ENCODE peak calls at places on chromosomes 1 and 21, in ten cellular contexts. D is suprapubic skin, W is adrenal gland, M is body of pancreas, P is IMR-90, T is uterus, X is breast epithelium, F is esophagus muscularis mucosa, Z is heart left ventricle, V is K562. U is an unnamed sample. For H3K4me1 and H3K36me3, the result is how much of the 10 kb centered on the place peaks cover.

GRCh38 chr1:24929876-24930702 is at the start of gene RUNX3:
- DNase-seq in D (no peak), W (peak), M (peak), P (no peak), T (no peak), X (peak), F (no peak), Z (peak), V (peak), U (peak)

GRCh38 chr1:11796036-11796828 is 9.5 kb downstream of the MTHFR start:
- DNase-seq in D (no peak), W (no peak), M (no peak), P (peak), T (no peak), X (no peak), F (no peak), Z (peak), V (peak), U (no peak)

GRCh38 chr1:226958300-226958699 is 18.2 kb downstream of the COQ8A start:
- DNase-seq in D (peak), W (no peak), M (no peak), P (no peak), T (no peak), X (no peak), F (no peak), Z (no peak), V (no peak), U (peak)

GRCh38 chr1:212791261-212791675 is 309 bp downstream of the NSL1 start:
- DNase-seq in D (no peak), W (no peak), M (no peak), P (peak), T (no peak), X (no peak), F (peak), Z (no peak), V (peak), U (no peak)

GRCh38 chr21:41707231-41707988 is 59.4 kb downstream of the RIPK4 start:
- DNase-seq in D (no peak), W (no peak), M (no peak), P (no peak), T (no peak), X (peak), F (no peak), Z (no peak), V (no peak), U (no peak)

GRCh38 chr21:29939859-29940245 is at the start of gene GRIK1:
- DNase-seq in D (no peak), W (peak), M (peak), P (no peak), T (no peak), X (no peak), F (no peak), Z (no peak), V (peak), U (no peak)

GRCh38 chr1:2415337-2415736 is 3.0 kb upstream of the PEX10 start:
- DNase-seq in D (no peak), W (no peak), M (no peak), P (no peak), T (no peak), X (no peak), F (no peak), Z (peak), V (no peak), U (no peak)

GRCh38 chr1:160144921-160145320 is 6.5 kb upstream of the ATP1A4 start:
- DNase-seq in D (no peak), W (no peak), M (no peak), P (peak), T (no peak), X (no peak), F (no peak), Z (no peak), V (no peak), U (no peak)

GRCh38 chr21:45636921-45637646 is 6.4 kb upstream of the PCBP3 start:
- DNase-seq in D (no peak), W (no peak), M (no peak), P (no peak), T (no peak), X (no peak), F (no peak), Z (no peak), V (no peak), U (peak)

GRCh38 chr1:90864681-90865080 is 147.6 kb upstream of the BARHL2 start:
- DNase-seq in D (no peak), W (no peak), M (no peak), P (no peak), T (no peak), X (no peak), F (no peak), Z (no peak), V (no peak), U (no peak)

GRCh38 chr21:33112151-33112550 is 42.2 kb downstream of the OLIG1 start:
- DNase-seq in D (no peak), W (no peak), M (no peak), P (no peak), T (no peak), X (no peak), F (no peak), Z (no peak), V (no peak), U (no peak)

GRCh38 chr1:10033359-10033845 is 644 bp downstream of the UBE4B start:
- DNase-seq in D (no peak), W (peak), M (peak), P (peak), T (no peak), X (no peak), F (peak), Z (no peak), V (no peak), U (peak)

GRCh38 chr1:58755468-58755872 is 28.4 kb downstream of the JUN start:
- DNase-seq in D (no peak), W (peak), M (peak), P (peak), T (peak), X (peak), F (no peak), Z (peak), V (peak), U (peak)

GRCh38 chr1:9960705-9961562 is 17.7 kb downstream of the NMNAT1 start:
- DNase-seq in D (no peak), W (no peak), M (no peak), P (no peak), T (no peak), X (no peak), F (no peak), Z (no peak), V (no peak), U (no peak)

GRCh38 chr21:46024983-46025860 is 43.7 kb downstream of the COL6A1 start:
- DNase-seq in D (no peak), W (no peak), M (no peak), P (peak), T (no peak), X (no peak), F (no peak), Z (no peak), V (no peak), U (no peak)

GRCh38 chr1:76048194-76048593 is 26.4 kb upstream of the ST6GALNAC3 start:
- DNase-seq in D (no peak), W (no peak), M (no peak), P (no peak), T (no peak), X (no peak), F (no peak), Z (no peak), V (no peak), U (no peak)

GRCh38 chr1:212640223-212640885 is 31.8 kb downstream of the ATF3 start:
- DNase-seq in D (peak), W (no peak), M (no peak), P (no peak), T (no peak), X (no peak), F (no peak), Z (no peak), V (no peak), U (no peak)

GRCh38 chr1:53498555-53499142 is 39.5 kb downstream of the DMRTB1 start:
- DNase-seq in D (no peak), W (no peak), M (no peak), P (peak), T (no peak), X (no peak), F (no peak), Z (no peak), V (no peak), U (no peak)

GRCh38 chr1:14519976-14520375 is 78.5 kb upstream of the KAZN start:
- DNase-seq in D (no peak), W (no peak), M (no peak), P (peak), T (no peak), X (no peak), F (no peak), Z (no peak), V (no peak), U (no peak)

GRCh38 chr1:12407050-12407961 is 177.5 kb downstream of the VPS13D start:
- DNase-seq in D (no peak), W (no peak), M (peak), P (peak), T (peak), X (peak), F (no peak), Z (no peak), V (peak), U (no peak)

GRCh38 chr1:11940260-11940921 is 5.9 kb downstream of the PLOD1 start:
- DNase-seq in D (no peak), W (no peak), M (peak), P (peak), T (no peak), X (peak), F (no peak), Z (no peak), V (no peak), U (peak)

GRCh38 chr1:213972141-213972540 is 15.6 kb upstream of the PROX1 start:
- DNase-seq in D (no peak), W (no peak), M (no peak), P (no peak), T (no peak), X (no peak), F (no peak), Z (no peak), V (no peak), U (no peak)

GRCh38 chr1:228154685-228155571 is 5.2 kb downstream of the GJC2 start:
- DNase-seq in D (no peak), W (peak), M (no peak), P (no peak), T (no peak), X (no peak), F (no peak), Z (peak), V (no peak), U (peak)

GRCh38 chr1:54742262-54742661 is 22.1 kb downstream of the PARS2 start:
- DNase-seq in D (no peak), W (no peak), M (no peak), P (peak), T (no peak), X (no peak), F (no peak), Z (no peak), V (no peak), U (no peak)

GRCh38 chr1:233710507-233710906 is 96.6 kb downstream of the KCNK1 start:
- DNase-seq in D (no peak), W (no peak), M (no peak), P (no peak), T (no peak), X (no peak), F (peak), Z (no peak), V (no peak), U (no peak)

GRCh38 chr21:15037894-15038293 is 26.9 kb downstream of the NRIP1 start:
- DNase-seq in D (no peak), W (no peak), M (no peak), P (no peak), T (no peak), X (no peak), F (no peak), Z (no peak), V (no peak), U (no peak)

GRCh38 chr21:31254131-31254530 is 89.9 kb downstream of the TIAM1 start:
- DNase-seq in D (no peak), W (no peak), M (no peak), P (no peak), T (no peak), X (no peak), F (no peak), Z (no peak), V (no peak), U (no peak)

GRCh38 chr1:94100785-94101612 is 19.9 kb downstream of the ABCA4 start:
- DNase-seq in D (no peak), W (no peak), M (no peak), P (no peak), T (peak), X (no peak), F (no peak), Z (no peak), V (no peak), U (no peak)

GRCh38 chr21:42336065-42336464 is 14.7 kb downstream of the TFF2 start:
- DNase-seq in D (no peak), W (no peak), M (no peak), P (peak), T (no peak), X (no peak), F (no peak), Z (no peak), V (no peak), U (no peak)

GRCh38 chr1:184222561-184223157 is 164.2 kb upstream of the C1orf21 start:
- DNase-seq in D (no peak), W (peak), M (peak), P (peak), T (peak), X (no peak), F (no peak), Z (no peak), V (peak), U (peak)

GRCh38 chr1:235646463-235646862 is 3.1 kb downstream of the GNG4 start:
- DNase-seq in D (no peak), W (no peak), M (no peak), P (no peak), T (no peak), X (no peak), F (no peak), Z (no peak), V (no peak), U (no peak)

GRCh38 chr1:155250246-155250632 is 5.0 kb downstream of the ENTREP3 start:
- DNase-seq in D (no peak), W (no peak), M (no peak), P (no peak), T (no peak), X (no peak), F (no peak), Z (no peak), V (no peak), U (no peak)

GRCh38 chr1:66412689-66413088 is 121.3 kb upstream of the SGIP1 start:
- DNase-seq in D (no peak), W (no peak), M (no peak), P (peak), T (no peak), X (no peak), F (no peak), Z (no peak), V (no peak), U (no peak)

GRCh38 chr1:15153184-15153841 is at the start of gene TMEM51:
- DNase-seq in D (no peak), W (peak), M (peak), P (peak), T (peak), X (peak), F (no peak), Z (peak), V (peak), U (peak)

GRCh38 chr1:3772027-3772714 is 378 bp upstream of the SMIM1 start:
- DNase-seq in D (peak), W (peak), M (peak), P (peak), T (peak), X (peak), F (peak), Z (peak), V (peak), U (peak)
- TF ChIP-seq POLR2A in D (no peak), W (peak), M (no peak), P (no peak), T (peak), X (peak), F (peak), Z (no peak), V (peak), U (no peak)

GRCh38 chr1:230160957-230161771 is 94.1 kb downstream of the GALNT2 start:
- DNase-seq in D (no peak), W (no peak), M (peak), P (peak), T (no peak), X (no peak), F (no peak), Z (no peak), V (peak), U (peak)
- H3K4me1 ChIP-seq in D (under half), W (under half), M (half or more), P (under half), T (under half), X (under half), F (half or more), Z (under half), V (under half), U (half or more)

GRCh38 chr1:21152423-21153100 is 24.1 kb downstream of the EIF4G3 start:
- DNase-seq in D (no peak), W (no peak), M (no peak), P (peak), T (no peak), X (no peak), F (no peak), Z (no peak), V (no peak), U (no peak)

GRCh38 chr1:21153336-21153735 is 23.4 kb downstream of the EIF4G3 start:
- DNase-seq in D (no peak), W (no peak), M (no peak), P (no peak), T (no peak), X (no peak), F (no peak), Z (no peak), V (no peak), U (no peak)

GRCh38 chr1:21154717-21155116 is 22.0 kb downstream of the EIF4G3 start:
- DNase-seq in D (no peak), W (no peak), M (no peak), P (peak), T (no peak), X (no peak), F (no peak), Z (no peak), V (no peak), U (no peak)

GRCh38 chr1:21149430-21149861 is 27.3 kb downstream of the EIF4G3 start:
- DNase-seq in D (no peak), W (no peak), M (peak), P (peak), T (no peak), X (peak), F (no peak), Z (no peak), V (no peak), U (no peak)

DNA sequence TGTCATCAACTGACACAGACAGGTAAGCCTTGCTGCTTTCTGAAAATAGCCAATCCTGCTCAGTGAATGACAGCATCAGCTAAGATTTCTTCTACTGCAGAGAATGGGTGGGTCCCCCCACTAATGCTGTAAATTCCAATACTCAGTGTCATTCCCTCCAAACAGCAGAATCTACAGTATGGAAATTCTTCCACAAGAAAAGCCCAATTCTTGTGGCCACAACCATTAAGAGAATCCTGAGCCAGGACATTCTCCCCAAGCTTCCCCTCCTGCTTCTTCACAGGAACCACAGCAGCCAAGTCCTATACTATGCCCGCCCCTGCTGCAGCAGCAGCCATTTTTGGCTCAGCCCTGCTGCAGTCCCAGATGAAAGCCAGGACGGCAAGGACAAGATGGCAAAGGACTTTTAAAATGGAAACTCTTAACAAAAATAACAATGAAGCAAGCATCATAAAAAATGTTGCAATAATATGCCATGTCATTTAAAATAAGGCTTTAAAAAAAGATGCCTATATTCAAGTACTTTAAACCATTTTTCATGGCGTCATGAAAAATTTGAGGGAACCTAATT is 26.8 kb downstream of the EIF4G3 start:
- DNase-seq in D (no peak), W (no peak), M (no peak), P (peak), T (no peak), X (no peak), F (no peak), Z (no peak), V (no peak), U (no peak)
- H3K36me3 ChIP-seq in D (under half), W (under half), M (under half), P (under half), T (under half), X (under half), F (under half), Z (under half), V (under half), U (under half)

DNA sequence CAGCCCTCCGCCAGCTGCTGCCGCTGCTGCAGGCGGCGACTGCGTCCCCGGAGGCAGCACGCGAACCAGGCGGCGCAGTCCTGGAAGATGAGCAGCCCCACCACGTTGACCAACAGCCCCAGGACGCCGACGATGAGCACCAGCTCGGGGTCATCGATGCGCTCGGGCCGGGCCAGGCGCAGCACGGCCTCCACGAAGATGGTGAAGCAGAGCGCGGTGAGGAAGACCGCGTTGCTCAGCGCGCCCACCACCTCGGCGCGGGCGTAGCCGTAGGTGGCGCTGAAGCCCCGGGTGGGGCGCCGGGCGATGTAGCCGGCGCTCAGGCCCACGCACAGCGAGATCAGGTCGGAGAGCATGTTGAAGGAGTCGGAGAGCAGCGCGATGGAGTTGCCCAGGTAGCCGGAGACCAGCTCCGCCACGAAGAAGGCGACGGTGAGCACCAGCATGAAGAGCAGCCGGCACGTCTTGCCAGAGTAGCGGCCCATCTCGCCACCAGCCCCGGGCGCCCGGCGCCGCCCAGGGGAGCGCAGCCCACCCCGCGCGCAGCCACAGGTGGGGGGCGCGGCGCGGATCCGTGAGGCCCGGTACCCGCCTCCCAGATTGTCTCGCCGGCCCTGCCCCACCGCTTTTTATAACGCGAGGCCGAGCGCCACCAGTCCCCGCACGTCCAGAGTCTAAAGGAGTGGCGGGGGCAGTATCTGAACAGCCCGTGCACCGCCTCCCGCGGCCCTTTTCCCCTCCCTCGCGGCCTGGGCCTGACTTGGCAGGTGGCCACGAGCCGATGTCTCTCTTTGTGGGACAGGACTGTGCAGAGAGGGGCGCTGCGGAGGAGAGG is at the start of gene SLC30A10:
- DNase-seq in D (no peak), W (peak), M (peak), P (no peak), T (no peak), X (no peak), F (peak), Z (peak), V (peak), U (peak)
- TF ChIP-seq POLR2A in D (no peak), W (no peak), M (no peak), P (no peak), T (no peak), X (no peak), F (no peak), Z (no peak), V (peak), U (peak)

DNA sequence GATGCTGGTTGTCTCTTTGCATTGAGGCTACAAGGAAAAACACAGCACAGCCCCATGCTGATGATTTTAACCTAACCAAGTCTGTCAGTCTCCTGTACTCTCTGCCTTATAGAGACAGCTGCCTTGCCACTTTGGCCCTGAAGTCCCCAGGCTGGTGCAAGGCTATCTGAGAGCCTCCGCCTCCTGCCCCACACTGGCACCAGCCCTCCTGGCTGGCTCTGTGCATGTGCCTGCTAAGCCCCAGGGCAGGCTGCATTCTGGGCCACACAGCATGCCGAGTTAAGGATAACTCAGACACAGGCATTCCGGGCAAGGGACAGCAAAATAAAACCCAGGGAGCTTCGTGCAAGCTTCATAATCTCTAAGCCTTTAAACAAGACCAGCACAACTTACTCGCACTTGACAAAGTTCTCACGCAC is 910 bp downstream of the RUNX1 start:
- DNase-seq in D (no peak), W (no peak), M (peak), P (no peak), T (no peak), X (no peak), F (peak), Z (peak), V (no peak), U (no peak)
- H3K4me1 ChIP-seq in D (under half), W (under half), M (under half), P (under half), T (under half), X (under half), F (under half), Z (under half), V (under half), U (under half)

DNA sequence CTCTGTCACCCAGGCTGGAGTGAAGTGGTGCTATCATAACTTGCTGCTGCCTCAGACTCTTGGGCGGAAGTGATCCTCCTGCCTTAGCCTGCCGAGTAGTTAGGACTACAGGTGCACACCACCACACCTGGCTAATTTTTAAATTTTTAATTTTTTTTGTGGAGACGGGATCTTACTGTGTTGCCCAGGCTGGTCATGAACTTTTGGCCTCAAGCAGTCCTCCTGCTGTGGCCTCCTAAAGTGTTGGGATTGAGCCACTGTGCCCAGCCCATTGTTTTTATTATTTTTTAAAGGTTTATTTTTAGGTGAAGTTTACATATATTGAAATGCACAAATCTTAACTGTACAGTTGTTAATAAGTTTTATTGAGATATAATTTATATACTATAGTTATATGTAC is 3.2 kb downstream of the MTF2 start:
- DNase-seq in D (no peak), W (no peak), M (no peak), P (no peak), T (no peak), X (no peak), F (no peak), Z (no peak), V (no peak), U (no peak)
- H3K36me3 ChIP-seq in D (under half), W (under half), M (under half), P (under half), T (under half), X (under half), F (under half), Z (under half), V (half or more), U (under half)